ENCODE peak calls at places on chromosomes 2 and 18, in six cellular contexts. One of them, this sample, is unnamed.

GRCh38 chr18:21484851-21485636 is 115.5 kb downstream of the ESCO1 start:
- DNase-seq in IMR-90: peak
- DNase-seq in mesenchymal stem cell: peak
- DNase-seq in neuronal stem cell: no peak
- DNase-seq in H1: no peak
- DNase-seq in trophoblast cell: no peak
- DNase-seq in this sample: no peak

GRCh38 chr18:63924551-63924950 is 16.8 kb downstream of the SERPINB10 start:
- DNase-seq in mesenchymal stem cell: peak
- DNase-seq in IMR-90: peak
- DNase-seq in trophoblast cell: peak
- DNase-seq in H1: no peak
- DNase-seq in neuronal stem cell: no peak
- DNase-seq in this sample: no peak

GRCh38 chr2:20448246-20449046 is 1.6 kb downstream of the RHOB start:
- DNase-seq in H1: no peak
- DNase-seq in neuronal stem cell: no peak
- DNase-seq in trophoblast cell: peak
- DNase-seq in mesenchymal stem cell: peak
- DNase-seq in IMR-90: peak
- DNase-seq in this sample: peak

GRCh38 chr18:71844810-71845209 is 699.3 kb downstream of the CBLN2 start:
- DNase-seq in trophoblast cell: no peak
- DNase-seq in IMR-90: no peak
- DNase-seq in H1: no peak
- DNase-seq in neuronal stem cell: no peak
- DNase-seq in mesenchymal stem cell: no peak
- DNase-seq in this sample: no peak

GRCh38 chr2:151063271-151063670 is 198.4 kb downstream of the RBM43 start:
- DNase-seq in trophoblast cell: no peak
- DNase-seq in H1: no peak
- DNase-seq in neuronal stem cell: no peak
- DNase-seq in IMR-90: peak
- DNase-seq in mesenchymal stem cell: peak
- DNase-seq in this sample: no peak

GRCh38 chr18:7545734-7546133 is 21.4 kb upstream of the PTPRM start:
- DNase-seq in H1: no peak
- DNase-seq in neuronal stem cell: no peak
- DNase-seq in mesenchymal stem cell: peak
- DNase-seq in trophoblast cell: peak
- DNase-seq in IMR-90: peak
- DNase-seq in this sample: no peak

GRCh38 chr2:223297788-223298187 is 245.8 kb downstream of the KCNE4 start:
- DNase-seq in IMR-90: no peak
- DNase-seq in H1: no peak
- DNase-seq in mesenchymal stem cell: peak
- DNase-seq in neuronal stem cell: no peak
- DNase-seq in trophoblast cell: no peak
- DNase-seq in this sample: no peak

GRCh38 chr2:27914793-27915175 is 24.3 kb downstream of the BABAM2 start:
- DNase-seq in neuronal stem cell: no peak
- DNase-seq in mesenchymal stem cell: no peak
- DNase-seq in IMR-90: no peak
- DNase-seq in trophoblast cell: no peak
- DNase-seq in H1: no peak
- DNase-seq in this sample: no peak

GRCh38 chr18:23049698-23050373 is 85.4 kb upstream of the CABLES1 start:
- DNase-seq in IMR-90: no peak
- DNase-seq in mesenchymal stem cell: no peak
- DNase-seq in neuronal stem cell: no peak
- DNase-seq in trophoblast cell: no peak
- DNase-seq in H1: no peak
- DNase-seq in this sample: no peak

GRCh38 chr2:46650556-46651001 is 171.2 kb downstream of the TMEM247 start:
- DNase-seq in mesenchymal stem cell: peak
- DNase-seq in H1: peak
- DNase-seq in trophoblast cell: peak
- DNase-seq in IMR-90: peak
- DNase-seq in neuronal stem cell: peak
- DNase-seq in this sample: peak

GRCh38 chr2:159201321-159202063 is 85.0 kb downstream of the WDSUB1 start:
- DNase-seq in neuronal stem cell: no peak
- DNase-seq in H1: no peak
- DNase-seq in trophoblast cell: no peak
- DNase-seq in mesenchymal stem cell: peak
- DNase-seq in IMR-90: peak
- DNase-seq in this sample: no peak

GRCh38 chr2:121532347-121532766 is 1.7 kb downstream of the RNU4ATAC start:
- DNase-seq in trophoblast cell: peak
- DNase-seq in IMR-90: peak
- DNase-seq in H1: no peak
- DNase-seq in mesenchymal stem cell: peak
- DNase-seq in neuronal stem cell: no peak
- DNase-seq in this sample: no peak

GRCh38 chr2:40093036-40093673 is 314.1 kb upstream of the THUMPD2 start:
- DNase-seq in trophoblast cell: peak
- DNase-seq in neuronal stem cell: peak
- DNase-seq in mesenchymal stem cell: peak
- DNase-seq in IMR-90: peak
- DNase-seq in H1: no peak
- DNase-seq in this sample: no peak

GRCh38 chr18:63074987-63075404 is 244.6 kb downstream of the BCL2 start:
- DNase-seq in neuronal stem cell: peak
- DNase-seq in H1: peak
- DNase-seq in IMR-90: peak
- DNase-seq in mesenchymal stem cell: peak
- DNase-seq in trophoblast cell: peak
- DNase-seq in this sample: peak

GRCh38 chr2:133503323-133503722 is 64.9 kb downstream of the NCKAP5 start:
- DNase-seq in IMR-90: no peak
- DNase-seq in H1: no peak
- DNase-seq in trophoblast cell: no peak
- DNase-seq in mesenchymal stem cell: no peak
- DNase-seq in neuronal stem cell: no peak
- DNase-seq in this sample: no peak

GRCh38 chr2:24492283-24493272 is 1.5 kb downstream of the NCOA1 start:
- DNase-seq in neuronal stem cell: peak
- DNase-seq in trophoblast cell: peak
- DNase-seq in H1: no peak
- DNase-seq in IMR-90: no peak
- DNase-seq in mesenchymal stem cell: peak
- DNase-seq in this sample: no peak

GRCh38 chr2:11896386-11896785 is 150.0 kb downstream of the LPIN1 start:
- DNase-seq in IMR-90: no peak
- DNase-seq in trophoblast cell: no peak
- DNase-seq in neuronal stem cell: peak
- DNase-seq in mesenchymal stem cell: no peak
- DNase-seq in H1: no peak
- DNase-seq in this sample: no peak

GRCh38 chr2:214328941-214329340 is 81.9 kb upstream of the VWC2L start:
- DNase-seq in mesenchymal stem cell: no peak
- DNase-seq in H1: no peak
- DNase-seq in IMR-90: no peak
- DNase-seq in neuronal stem cell: peak
- DNase-seq in trophoblast cell: no peak
- DNase-seq in this sample: no peak

GRCh38 chr18:33369711-33370449 is 70.6 kb downstream of the CCDC178 start:
- DNase-seq in H1: no peak
- DNase-seq in neuronal stem cell: no peak
- DNase-seq in IMR-90: no peak
- DNase-seq in trophoblast cell: no peak
- DNase-seq in mesenchymal stem cell: no peak
- DNase-seq in this sample: no peak

GRCh38 chr2:174259981-174260380 is 11.6 kb upstream of the OLA1 start:
- DNase-seq in trophoblast cell: no peak
- DNase-seq in H1: no peak
- DNase-seq in neuronal stem cell: no peak
- DNase-seq in IMR-90: peak
- DNase-seq in mesenchymal stem cell: peak
- DNase-seq in this sample: no peak

GRCh38 chr2:29587791-29588190 is 333.6 kb downstream of the ALK start:
- DNase-seq in trophoblast cell: no peak
- DNase-seq in mesenchymal stem cell: no peak
- DNase-seq in IMR-90: peak
- DNase-seq in neuronal stem cell: no peak
- DNase-seq in H1: no peak
- DNase-seq in this sample: no peak

GRCh38 chr2:162795312-162795711 is 43.3 kb downstream of the KCNH7 start:
- DNase-seq in mesenchymal stem cell: peak
- DNase-seq in neuronal stem cell: peak
- DNase-seq in H1: no peak
- DNase-seq in IMR-90: no peak
- DNase-seq in trophoblast cell: no peak
- DNase-seq in this sample: no peak

GRCh38 chr2:128421861-128422311 is 103.2 kb upstream of the HS6ST1 start:
- DNase-seq in trophoblast cell: peak
- DNase-seq in mesenchymal stem cell: no peak
- DNase-seq in H1: no peak
- DNase-seq in IMR-90: no peak
- DNase-seq in neuronal stem cell: no peak
- DNase-seq in this sample: peak

GRCh38 chr2:42961385-42961800 is 169.0 kb upstream of the HAAO start:
- DNase-seq in H1: no peak
- DNase-seq in IMR-90: no peak
- DNase-seq in mesenchymal stem cell: peak
- DNase-seq in neuronal stem cell: no peak
- DNase-seq in trophoblast cell: no peak
- DNase-seq in this sample: no peak

GRCh38 chr2:42959148-42959992 is 167.0 kb upstream of the HAAO start:
- DNase-seq in trophoblast cell: no peak
- DNase-seq in neuronal stem cell: no peak
- DNase-seq in mesenchymal stem cell: no peak
- DNase-seq in IMR-90: peak
- DNase-seq in H1: no peak
- DNase-seq in this sample: no peak

GRCh38 chr2:42960835-42961165 is 168.4 kb upstream of the HAAO start:
- DNase-seq in neuronal stem cell: no peak
- DNase-seq in mesenchymal stem cell: no peak
- DNase-seq in H1: no peak
- DNase-seq in IMR-90: no peak
- DNase-seq in trophoblast cell: no peak
- DNase-seq in this sample: no peak

GRCh38 chr2:42961948-42962347 is 169.6 kb upstream of the HAAO start:
- DNase-seq in H1: no peak
- DNase-seq in neuronal stem cell: no peak
- DNase-seq in trophoblast cell: no peak
- DNase-seq in IMR-90: no peak
- DNase-seq in mesenchymal stem cell: no peak
- DNase-seq in this sample: no peak

GRCh38 chr2:42959993-42960834 is 167.8 kb upstream of the HAAO start:
- DNase-seq in trophoblast cell: no peak
- DNase-seq in H1: no peak
- DNase-seq in mesenchymal stem cell: no peak
- DNase-seq in neuronal stem cell: no peak
- DNase-seq in IMR-90: no peak
- DNase-seq in this sample: no peak
- H3K14ac ChIP-seq in trophoblast cell: peak
- H3K14ac ChIP-seq in H1: no peak
- H3K14ac ChIP-seq in mesenchymal stem cell: peak
- H3K14ac ChIP-seq in neuronal stem cell: peak
- H3K14ac ChIP-seq in IMR-90: peak
- H3K14ac ChIP-seq in this sample: no peak

GRCh38 chr18:14914771-14915170 is 166.8 kb downstream of the ANKRD30B start:
- DNase-seq in trophoblast cell: peak
- DNase-seq in H1: no peak
- DNase-seq in mesenchymal stem cell: no peak
- DNase-seq in neuronal stem cell: no peak
- DNase-seq in IMR-90: no peak
- DNase-seq in this sample: no peak
- H3K14ac ChIP-seq in trophoblast cell: no peak
- H3K14ac ChIP-seq in H1: no peak
- H3K14ac ChIP-seq in mesenchymal stem cell: no peak
- H3K14ac ChIP-seq in neuronal stem cell: no peak
- H3K14ac ChIP-seq in IMR-90: no peak
- H3K14ac ChIP-seq in this sample: no peak

GRCh38 chr2:207504513-207505171 is 25.1 kb upstream of the CREB1 start:
- DNase-seq in neuronal stem cell: no peak
- DNase-seq in mesenchymal stem cell: peak
- DNase-seq in IMR-90: peak
- DNase-seq in H1: no peak
- DNase-seq in trophoblast cell: no peak
- DNase-seq in this sample: no peak

GRCh38 chr2:207502199-207502598 is 27.6 kb upstream of the CREB1 start:
- DNase-seq in trophoblast cell: no peak
- DNase-seq in mesenchymal stem cell: no peak
- DNase-seq in H1: no peak
- DNase-seq in neuronal stem cell: no peak
- DNase-seq in IMR-90: no peak
- DNase-seq in this sample: no peak

GRCh38 chr2:207502799-207503198 is 27.0 kb upstream of the CREB1 start:
- DNase-seq in neuronal stem cell: no peak
- DNase-seq in trophoblast cell: peak
- DNase-seq in mesenchymal stem cell: no peak
- DNase-seq in H1: no peak
- DNase-seq in IMR-90: no peak
- DNase-seq in this sample: no peak

GRCh38 chr2:207501797-207502196 is 28.0 kb upstream of the CREB1 start:
- DNase-seq in mesenchymal stem cell: no peak
- DNase-seq in neuronal stem cell: no peak
- DNase-seq in IMR-90: no peak
- DNase-seq in trophoblast cell: peak
- DNase-seq in H1: no peak
- DNase-seq in this sample: no peak

DNA sequence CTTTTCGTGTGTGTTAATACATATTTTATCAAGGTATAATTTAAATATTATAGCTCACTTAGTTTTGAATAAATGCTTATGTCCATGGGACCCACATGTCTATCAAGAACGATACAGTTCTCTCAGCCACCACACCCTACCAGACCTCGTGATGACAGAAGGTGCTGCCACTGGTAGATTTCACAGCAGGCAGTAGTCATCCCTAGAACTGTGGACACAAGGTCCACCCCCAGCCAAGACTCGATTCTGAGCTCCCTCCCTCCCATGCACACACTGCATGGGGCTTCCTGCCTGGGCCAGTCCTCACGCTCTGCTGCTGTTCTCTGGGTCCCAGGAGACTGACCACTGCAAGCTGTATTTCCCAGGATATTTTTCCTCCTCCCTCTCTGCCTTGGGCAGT is 26.5 kb upstream of the CREB1 start:
- DNase-seq in mesenchymal stem cell: peak
- DNase-seq in IMR-90: no peak
- DNase-seq in trophoblast cell: peak
- DNase-seq in neuronal stem cell: no peak
- DNase-seq in H1: no peak
- DNase-seq in this sample: no peak
- H3K14ac ChIP-seq in mesenchymal stem cell: no peak
- H3K14ac ChIP-seq in IMR-90: no peak
- H3K14ac ChIP-seq in trophoblast cell: no peak
- H3K14ac ChIP-seq in neuronal stem cell: no peak
- H3K14ac ChIP-seq in H1: no peak
- H3K14ac ChIP-seq in this sample: no peak

DNA sequence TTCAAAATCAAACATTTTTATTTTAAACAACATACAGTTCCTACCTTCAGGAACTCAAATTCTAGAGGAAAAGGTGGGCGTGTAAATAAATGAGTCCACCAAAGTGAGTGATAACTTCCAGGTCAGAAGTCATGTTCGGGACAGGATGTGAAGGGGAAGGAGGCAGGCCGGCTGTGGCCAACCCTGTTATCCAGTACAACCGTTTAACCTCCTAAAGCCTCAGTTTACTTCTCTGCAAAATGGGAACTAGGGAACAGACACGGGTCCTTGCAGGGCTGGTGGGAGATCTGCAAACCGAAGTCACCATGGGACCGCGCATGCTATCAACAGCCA is 373 bp downstream of the EIPR1 start:
- DNase-seq in trophoblast cell: peak
- DNase-seq in H1: no peak
- DNase-seq in mesenchymal stem cell: peak
- DNase-seq in IMR-90: peak
- DNase-seq in neuronal stem cell: no peak
- DNase-seq in this sample: no peak
- H3K14ac ChIP-seq in trophoblast cell: peak
- H3K14ac ChIP-seq in H1: no peak
- H3K14ac ChIP-seq in mesenchymal stem cell: peak
- H3K14ac ChIP-seq in IMR-90: no peak
- H3K14ac ChIP-seq in neuronal stem cell: peak
- H3K14ac ChIP-seq in this sample: peak